ENCODE peak calls at places on chromosomes 11 and 22, in nine cellular contexts. R is hippocampal formation; L is GM10248; E is AG09309; U is WTC11; K is HFF-Myc; Q is NCI-H1092; N is CD8-positive, alpha-beta T cell; S is stimulated activated CD4-positive, alpha-beta T cell treated with anti-CD3 and anti-CD28 coated beads, Interleukin-2, amount 100 ng/mL, for 48 hours. Z is an unnamed sample.

GRCh38 chr11:34204396-34205279 is 99.2 kb downstream of the NAT10 start:
- DNase-seq in U (no peak), L (no peak), K (no peak), Q (no peak), E (no peak), N (no peak), S (no peak), R (no peak), Z (no peak)

GRCh38 chr11:60864856-60865513 is 2.4 kb upstream of the ZP1 start:
- DNase-seq in S (no peak), R (no peak), E (no peak), N (no peak), L (no peak), K (no peak), Q (no peak), U (no peak), Z (no peak)

GRCh38 chr11:80993561-80993960 is 1552.7 kb upstream of the TENM4 start:
- DNase-seq in K (no peak), R (no peak), S (no peak), N (no peak), E (no peak), U (no peak), L (no peak), Q (no peak), Z (no peak)

GRCh38 chr22:36870250-36870649 is 9.4 kb downstream of the NCF4 start:
- DNase-seq in R (no peak), Q (no peak), N (no peak), S (no peak), K (no peak), U (no peak), L (no peak), E (no peak), Z (no peak)

GRCh38 chr11:111414267-111414931 is 35.3 kb upstream of the POU2AF1 start:
- DNase-seq in E (no peak), R (no peak), L (peak), S (no peak), Q (no peak), N (no peak), U (no peak), K (no peak), Z (no peak)

GRCh38 chr11:110076388-110076965 is 16.7 kb upstream of the ZC3H12C start:
- DNase-seq in S (no peak), K (no peak), E (no peak), L (no peak), Q (no peak), U (no peak), R (no peak), N (no peak), Z (no peak)

GRCh38 chr11:9982796-9983579 is 311.0 kb downstream of the SBF2 start:
- DNase-seq in L (no peak), S (no peak), K (peak), E (no peak), N (no peak), Q (no peak), R (no peak), U (peak), Z (no peak)

GRCh38 chr22:43555561-43556515 is 144.0 kb downstream of the MPPED1 start:
- DNase-seq in U (no peak), K (no peak), L (no peak), E (no peak), N (no peak), S (no peak), Q (no peak), R (no peak), Z (no peak)

GRCh38 chr11:126716456-126717083 is 284.0 kb downstream of the KIRREL3 start:
- DNase-seq in N (no peak), U (peak), L (peak), R (no peak), Q (peak), E (no peak), S (peak), K (peak), Z (peak)